ENCODE peak calls at places on chromosomes 7 and 10, in six cellular contexts. O is uterus, H is GM12865, A is ascending aorta, J is suprapubic skin, W is hepatocyte. D is an unnamed sample.
A peak's percentile ranks its signal among the peaks of the same experiment; 100 is the strongest.

GRCh38 chr10:83122336-83122735 is 1017.0 kb upstream of the GHITM start:
- DNase-seq in O (no peak), H (no peak), A (no peak), J (no peak), W (no peak), D (no peak)

GRCh38 chr7:69196593-69196992 is 401.7 kb upstream of the AUTS2 start:
- DNase-seq in O (no peak), H (no peak), A (no peak), J (no peak), W (no peak), D (no peak)

GRCh38 chr7:55550010-55550409 is 22.3 kb downstream of the VOPP1 start:
- DNase-seq in O (no peak), H (peak; percentile 77), A (no peak), J (no peak), W (no peak), D (no peak)

GRCh38 chr7:95922191-95922590 is 149.8 kb downstream of the DYNC1I1 start:
- DNase-seq in O (no peak), H (no peak), A (no peak), J (no peak), W (no peak), D (no peak)

GRCh38 chr10:52266858-52267257 is 47.2 kb upstream of the DKK1 start:
- DNase-seq in O (no peak), H (no peak), A (no peak), J (no peak), W (no peak), D (no peak)

GRCh38 chr7:29957921-29958320 is 31.7 kb downstream of the SCRN1 start:
- DNase-seq in O (no peak), H (no peak), A (no peak), J (no peak), W (no peak), D (no peak)

GRCh38 chr7:55435466-55435865 is 70.3 kb downstream of the LANCL2 start:
- DNase-seq in O (no peak), H (no peak), A (no peak), J (no peak), W (no peak), D (no peak)

GRCh38 chr7:147547252-147547897 is 1043.2 kb upstream of the C7orf33 start:
- DNase-seq in O (no peak), H (peak; percentile 16), A (no peak), J (no peak), W (peak; percentile 62), D (peak; percentile 46)

GRCh38 chr7:28980504-28981281 is 22.6 kb upstream of the TRIL start:
- DNase-seq in O (no peak), H (no peak), A (no peak), J (no peak), W (no peak), D (no peak)

GRCh38 chr10:13672505-13672904 is 85.7 kb downstream of the PRPF18 start:
- DNase-seq in O (no peak), H (no peak), A (no peak), J (no peak), W (no peak), D (no peak)

GRCh38 chr10:77304192-77304591 is 333.4 kb downstream of the KCNMA1 start:
- DNase-seq in O (no peak), H (no peak), A (no peak), J (no peak), W (no peak), D (no peak)

GRCh38 chr10:18650618-18651017 is 769 bp downstream of the NSUN6 start:
- DNase-seq in O (no peak), H (no peak), A (no peak), J (no peak), W (no peak), D (no peak)

GRCh38 chr7:151223728-151224127 is 3.3 kb downstream of the ABCF2 start:
- DNase-seq in O (no peak), H (no peak), A (no peak), J (no peak), W (no peak), D (no peak)

GRCh38 chr10:112723876-112724275 is 226.2 kb upstream of the TCF7L2 start:
- DNase-seq in O (no peak), H (no peak), A (no peak), J (no peak), W (no peak), D (no peak)

GRCh38 chr7:23346316-23346715 is 47.2 kb downstream of the MALSU1 start:
- DNase-seq in O (no peak), H (peak; percentile 48), A (no peak), J (no peak), W (no peak), D (no peak)

GRCh38 chr7:103987455-103987854 is 2.0 kb downstream of the RELN start:
- DNase-seq in O (no peak), H (no peak), A (no peak), J (no peak), W (no peak), D (no peak)

GRCh38 chr10:8049151-8049873 is 5.2 kb upstream of the GATA3 start:
- DNase-seq in O (no peak), H (no peak), A (no peak), J (no peak), W (peak; percentile 25), D (no peak)

GRCh38 chr7:155438778-155439177 is 19.2 kb upstream of the EN2 start:
- DNase-seq in O (no peak), H (no peak), A (no peak), J (no peak), W (no peak), D (no peak)

GRCh38 chr7:139108256-139109187 is 998 bp downstream of the ZC3HAV1 start:
- DNase-seq in O (peak; percentile 22), H (peak; percentile 47), A (peak; percentile 71), J (peak; percentile 81), W (peak; percentile 34), D (peak; percentile 24)

GRCh38 chr10:21144047-21144446 is 246.9 kb upstream of the NEBL start:
- DNase-seq in O (no peak), H (no peak), A (no peak), J (no peak), W (no peak), D (no peak)

DNA sequence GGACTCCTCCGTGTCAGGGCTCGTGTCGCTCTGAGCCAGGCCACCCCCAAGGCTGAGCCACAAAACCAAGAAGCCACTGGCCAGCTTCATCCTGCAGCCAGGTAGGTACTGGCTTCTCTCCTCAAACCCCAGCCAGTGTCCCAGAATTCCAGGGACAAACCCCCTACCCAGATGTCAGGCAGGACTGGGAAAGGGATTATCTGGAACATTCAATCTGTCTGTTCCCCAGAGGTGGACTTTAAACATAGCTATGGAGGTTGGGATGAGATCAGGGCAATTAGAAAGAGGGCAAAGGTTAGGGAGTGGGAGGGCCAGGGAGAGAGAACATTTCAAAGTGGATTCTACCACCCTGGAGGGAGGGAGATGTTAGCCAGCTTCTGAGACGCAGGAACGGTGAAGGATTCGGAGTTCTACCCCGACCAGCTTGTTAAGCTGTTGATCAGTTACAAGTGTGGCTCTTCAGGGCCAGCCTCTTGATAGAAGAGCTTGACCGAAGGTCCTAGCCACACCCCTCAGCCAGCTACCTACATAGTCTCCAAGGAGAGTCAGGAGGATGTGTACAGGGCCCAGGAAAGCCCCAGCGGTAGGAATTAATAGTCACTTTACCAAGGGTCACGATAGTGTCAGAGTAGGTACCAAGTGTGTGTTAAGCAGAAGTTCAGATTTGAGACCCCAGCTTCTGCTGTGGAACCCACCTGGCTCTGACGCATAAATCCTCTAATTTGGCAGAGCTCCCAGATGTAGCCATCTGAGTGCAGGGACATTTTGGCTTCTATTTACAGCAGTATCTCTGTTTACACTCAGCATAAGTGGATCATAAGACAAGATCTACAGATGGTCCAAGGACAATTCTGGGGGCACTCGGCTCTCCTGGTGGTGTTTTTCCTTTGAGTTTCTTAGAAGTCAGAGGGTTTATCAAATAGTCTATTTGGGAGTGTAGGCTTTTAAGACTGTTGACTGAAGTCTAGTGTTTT is at the start of gene PLA2G12B:
- DNase-seq in O (no peak), H (no peak), A (no peak), J (no peak), W (peak; percentile 81), D (no peak)
- H3K4me3 ChIP-seq in O (no peak within 1 kb of the TSS), H (no peak within 1 kb of the TSS), A (no peak within 1 kb of the TSS), J (no peak within 1 kb of the TSS), W (peak within 1 kb of the TSS; percentile 1), D (no peak within 1 kb of the TSS)

GRCh38 chr7:101172005-101172853 is 6.9 kb upstream of the VGF start:
- DNase-seq in O (no peak), H (no peak), A (no peak), J (no peak), W (no peak), D (no peak)
- H3K4me3 ChIP-seq in O (no peak overlapping the region), H (no peak overlapping the region), A (peak overlapping the region; percentile 37), J (peak overlapping the region; percentile 18), W (no peak overlapping the region), D (no peak overlapping the region)

GRCh38 chr10:31937371-31937770 is 8.7 kb upstream of the ARHGAP12 start:
- DNase-seq in O (no peak), H (no peak), A (no peak), J (no peak), W (no peak), D (no peak)
- H3K4me3 ChIP-seq in O (no peak overlapping the region), H (no peak overlapping the region), A (no peak overlapping the region), J (no peak overlapping the region), W (no peak overlapping the region), D (no peak overlapping the region)

GRCh38 chr10:130141878-130142277 is 5.7 kb downstream of the GLRX3 start:
- DNase-seq in O (no peak), H (peak; percentile 75), A (no peak), J (no peak), W (no peak), D (no peak)
- H3K4me3 ChIP-seq in O (no peak overlapping the region), H (peak overlapping the region; percentile 4), A (no peak overlapping the region), J (no peak overlapping the region), W (no peak overlapping the region), D (no peak overlapping the region)

GRCh38 chr7:42714361-42714760 is 197.5 kb downstream of the C7orf25 start:
- DNase-seq in O (no peak), H (no peak), A (no peak), J (no peak), W (no peak), D (no peak)
- H3K4me3 ChIP-seq in O (no peak overlapping the region), H (no peak overlapping the region), A (no peak overlapping the region), J (no peak overlapping the region), W (no peak overlapping the region), D (no peak overlapping the region)

D was measured in choroid plexus epithelial cell.